ENCODE peak calls at places on chromosomes 7 and 10, in nine cellular contexts. K is SK-N-SH, N is neural progenitor cell, M is GM23338, I is PC-3, F is GM23248, P is OCI-LY7, E is HCT116, V is MM.1S. Z is an unnamed sample.
A peak's percentile ranks its signal among the peaks of the same experiment; 100 is the strongest.

GRCh38 chr10:110618206-110618605 is 25.9 kb upstream of the RBM20 start:
- DNase-seq in F (no peak), V (no peak), P (no peak), K (no peak), I (no peak), M (no peak), N (no peak), E (no peak), Z (no peak)

GRCh38 chr7:118839544-118839943 is 615.0 kb downstream of the ANKRD7 start:
- DNase-seq in E (no peak), V (no peak), M (no peak), N (no peak), I (no peak), K (no peak), F (no peak), P (no peak), Z (no peak)

GRCh38 chr7:45147858-45148652 is 9.5 kb upstream of the RAMP3 start:
- DNase-seq in I (no peak), P (no peak), E (no peak), K (no peak), V (no peak), N (no peak), F (no peak), M (peak; percentile 14), Z (no peak)

GRCh38 chr10:77160679-77161078 is 476.9 kb downstream of the KCNMA1 start:
- DNase-seq in I (peak; percentile 100), M (no peak), P (no peak), E (no peak), F (peak; percentile 97), V (no peak), N (no peak), K (no peak), Z (no peak)

GRCh38 chr7:54183055-54183454 is 359.1 kb upstream of the VSTM2A start:
- DNase-seq in N (no peak), K (no peak), V (no peak), M (no peak), F (no peak), P (no peak), E (no peak), I (no peak), Z (no peak)

GRCh38 chr7:105581066-105581811 is at the start of gene EFCAB10:
- DNase-seq in F (peak; percentile 60), N (peak; percentile 97), M (peak; percentile 99), V (peak; percentile 76), I (no peak), K (peak; percentile 98), E (peak; percentile 56), P (no peak), Z (peak; percentile 92)

GRCh38 chr10:6416892-6417512 is 163.1 kb downstream of the PRKCQ start:
- DNase-seq in V (peak; percentile 56), F (peak; percentile 61), I (peak; percentile 49), K (peak; percentile 44), P (peak; percentile 69), E (peak; percentile 35), N (peak; percentile 76), M (peak; percentile 94), Z (peak; percentile 68)

GRCh38 chr10:89207181-89207800 is at the start of gene CH25H:
- DNase-seq in P (no peak), F (peak; percentile 96), V (peak; percentile 7), K (peak; percentile 72), I (peak; percentile 14), M (peak; percentile 86), E (no peak), N (peak; percentile 81), Z (peak; percentile 78)

GRCh38 chr7:142801601-142802295 is 31.0 kb downstream of the PRSS2 start:
- DNase-seq in M (no peak), V (no peak), N (no peak), F (no peak), P (no peak), K (no peak), I (no peak), E (no peak), Z (no peak)

GRCh38 chr7:142803901-142804300 is 33.1 kb downstream of the PRSS2 start:
- DNase-seq in K (no peak), M (no peak), N (no peak), E (no peak), I (no peak), P (no peak), V (no peak), F (no peak), Z (no peak)

GRCh38 chr7:142800699-142801260 is 30.0 kb downstream of the PRSS2 start:
- DNase-seq in P (no peak), F (no peak), I (no peak), V (no peak), N (no peak), M (no peak), K (no peak), E (no peak), Z (no peak)

GRCh38 chr7:142800103-142800502 is 29.3 kb downstream of the PRSS2 start:
- DNase-seq in V (no peak), M (no peak), I (no peak), P (no peak), F (no peak), N (no peak), E (no peak), K (no peak), Z (no peak)

DNA sequence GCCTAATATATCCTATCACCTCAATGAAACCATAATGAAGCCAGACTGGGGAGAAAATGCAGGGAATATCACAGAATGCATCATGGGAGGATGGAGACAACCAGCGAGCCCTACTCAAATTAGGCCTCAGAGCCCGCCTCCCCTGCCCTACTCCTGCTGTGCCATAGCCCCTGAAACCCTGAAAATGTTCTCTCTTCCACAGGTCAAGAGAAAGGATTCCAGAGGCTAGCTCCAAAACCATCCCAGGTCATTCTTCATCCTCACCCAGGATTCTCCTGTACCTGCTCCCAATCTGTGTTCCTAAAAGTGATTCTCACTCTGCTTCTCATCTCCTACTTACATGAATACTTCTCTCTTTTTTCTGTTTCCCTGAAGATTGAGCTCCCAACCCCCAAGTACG is 31.5 kb downstream of the PRSS2 start:
- DNase-seq in I (no peak), P (no peak), F (no peak), N (no peak), V (no peak), K (no peak), E (no peak), M (no peak), Z (no peak)
- H3K4me1 ChIP-seq in I (peaks cover 36% of the 10 kb centered on the region), P (peaks cover 79% of the 10 kb centered on the region), F (peaks cover 4% of the 10 kb centered on the region), N (peaks cover 10% of the 10 kb centered on the region), V (peaks cover 15% of the 10 kb centered on the region), K (no peaks in the 10 kb centered on the region), E (no peaks in the 10 kb centered on the region), M (peaks cover 29% of the 10 kb centered on the region), Z (peaks cover 8% of the 10 kb centered on the region)

GRCh38 chr10:17795088-17795487 is 14.1 kb upstream of the MRC1 start:
- DNase-seq in V (no peak), I (no peak), N (no peak), F (no peak), K (no peak), P (no peak), E (no peak), M (no peak), Z (no peak)

GRCh38 chr10:17793041-17793440 is 16.1 kb upstream of the MRC1 start:
- DNase-seq in M (no peak), F (peak; percentile 30), N (no peak), K (no peak), P (no peak), E (no peak), V (peak; percentile 69), I (no peak), Z (no peak)

GRCh38 chr10:17795807-17796596 is 13.1 kb upstream of the MRC1 start:
- DNase-seq in V (no peak), P (no peak), M (no peak), K (no peak), F (no peak), N (no peak), E (no peak), I (no peak), Z (no peak)

GRCh38 chr10:17790631-17791030 is 18.5 kb upstream of the MRC1 start:
- DNase-seq in I (no peak), K (no peak), N (no peak), F (peak; percentile 17), M (no peak), P (no peak), V (no peak), E (no peak), Z (no peak)

DNA sequence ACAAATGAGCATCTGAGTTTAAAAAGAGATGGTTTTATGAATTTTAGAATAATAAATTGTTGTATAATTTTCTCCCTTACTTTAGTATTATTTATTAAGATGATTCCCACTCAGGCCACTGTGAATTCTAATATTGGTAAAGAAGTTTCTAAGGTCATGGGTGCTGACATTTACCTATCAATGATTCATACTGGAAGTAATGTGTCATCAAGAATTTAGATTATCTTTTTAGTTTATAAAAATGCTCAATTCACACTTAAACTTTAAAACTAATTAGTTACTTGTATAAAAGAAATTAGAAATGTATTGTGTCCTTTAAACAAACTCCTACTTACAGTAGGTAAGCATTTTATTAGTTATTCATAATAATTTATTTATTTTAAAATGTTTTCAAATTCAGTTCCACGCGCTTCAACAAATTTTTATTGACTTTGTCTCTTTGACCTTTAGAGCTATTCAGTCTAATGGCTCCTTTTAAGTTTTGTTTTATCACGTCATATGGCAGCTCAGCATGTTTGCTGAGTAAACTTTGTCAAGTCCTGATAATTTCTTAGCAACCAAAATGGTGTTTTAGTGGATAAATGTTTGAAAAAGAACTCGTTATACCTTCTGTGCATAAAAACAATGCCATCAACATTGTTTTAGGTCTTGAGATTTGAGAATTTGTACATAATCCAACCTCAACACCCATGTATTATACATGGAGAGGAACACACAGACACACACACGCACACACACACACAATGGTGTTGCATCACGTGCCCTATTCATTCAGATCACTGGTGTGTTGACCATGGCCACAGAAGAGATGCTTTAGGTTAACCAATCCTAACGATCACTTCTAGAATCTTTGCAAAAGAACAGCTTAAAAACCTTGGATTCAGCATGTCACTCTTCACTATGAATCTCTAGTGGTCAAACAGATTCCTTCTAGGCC is 15.1 kb upstream of the MRC1 start:
- DNase-seq in P (no peak), M (no peak), I (no peak), K (no peak), E (no peak), N (no peak), V (no peak), F (no peak), Z (peak; percentile 46)
- TF ChIP-seq EZH2phosphoT487 in P (no peak), M (no peak), I (no peak), K (no peak), E (no peak), N (no peak), V (no peak), F (no peak), Z (peak; percentile 45)

DNA sequence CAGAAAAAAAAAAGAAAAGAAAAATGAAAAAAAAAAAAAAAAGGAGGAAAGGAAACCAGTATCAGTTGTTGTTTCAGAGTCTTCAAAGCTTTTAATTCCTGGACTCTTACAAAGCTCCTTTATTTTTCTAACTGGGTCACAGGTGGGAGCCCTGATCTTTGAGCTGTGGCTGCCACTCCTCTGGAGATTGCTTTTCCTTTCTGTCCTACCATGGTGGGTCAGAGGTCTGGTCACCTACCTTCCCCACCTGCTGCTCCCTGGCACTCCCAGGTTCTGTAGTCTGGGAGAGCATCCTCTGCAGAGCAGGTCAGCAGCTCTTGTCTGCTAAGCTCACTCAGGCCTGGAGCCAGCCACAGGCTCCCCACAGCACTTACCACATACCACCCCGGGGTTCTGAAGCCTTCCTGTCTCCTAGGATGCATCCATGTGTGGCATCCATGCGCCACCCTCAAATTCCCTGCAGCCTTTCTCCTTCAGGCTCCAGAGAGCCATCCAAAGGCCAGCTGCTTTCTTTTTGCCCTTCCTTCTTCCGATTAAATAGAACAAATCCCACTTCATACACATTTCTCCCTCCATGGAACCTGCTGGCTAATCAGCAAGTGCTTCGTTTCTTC is 73.2 kb upstream of the TPK1 start:
- DNase-seq in N (peak; percentile 32), K (no peak), M (peak; percentile 18), P (no peak), I (no peak), V (no peak), F (no peak), E (no peak), Z (peak; percentile 4)
- H3K4me1 ChIP-seq in N (peaks cover 18% of the 10 kb centered on the region), K (no peaks in the 10 kb centered on the region), M (peaks cover 20% of the 10 kb centered on the region), P (peaks cover 15% of the 10 kb centered on the region), I (no peaks in the 10 kb centered on the region), V (peaks cover 18% of the 10 kb centered on the region), F (no peaks in the 10 kb centered on the region), E (no peaks in the 10 kb centered on the region), Z (no peaks in the 10 kb centered on the region)

DNA sequence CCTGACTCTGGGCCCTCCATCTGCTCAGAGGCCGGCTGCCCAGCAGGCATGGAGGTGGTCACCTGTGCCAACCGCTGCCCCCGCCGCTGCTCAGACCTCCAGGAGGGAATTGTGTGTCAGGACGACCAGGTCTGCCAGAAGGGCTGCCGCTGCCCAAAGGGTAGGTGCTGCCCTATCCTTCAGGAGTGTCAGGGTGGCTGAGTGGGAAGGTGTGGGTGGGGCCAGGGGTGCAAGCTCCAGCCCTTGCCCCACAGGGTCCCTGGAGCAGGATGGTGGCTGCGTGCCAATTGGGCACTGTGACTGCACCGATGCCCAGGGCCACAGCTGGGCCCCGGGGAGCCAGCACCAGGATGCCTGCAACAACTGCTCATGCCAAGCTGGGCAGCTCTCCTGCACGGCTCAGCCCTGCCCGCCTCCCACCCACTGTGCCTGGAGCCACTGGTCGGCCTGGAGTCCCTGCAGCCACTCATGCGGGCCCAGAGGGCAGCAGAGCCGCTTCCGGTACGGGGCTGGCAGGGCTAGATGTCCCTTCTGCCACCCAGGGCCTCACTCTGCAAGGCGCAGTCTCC is 17.5 kb upstream of the ZNF862 start:
- DNase-seq in N (no peak), F (no peak), M (no peak), I (no peak), V (no peak), E (no peak), P (no peak), K (no peak), Z (no peak)
- TF ChIP-seq EZH2phosphoT487 in N (no peak), F (no peak), M (no peak), I (no peak), V (no peak), E (no peak), P (no peak), K (no peak), Z (no peak)

Z was measured in hepatocyte.